ENCODE peak calls at places on chromosomes 11 and 22, in four cellular contexts. One of them, this sample, is unnamed.

GRCh38 chr22:45155050-45155840 is 8.5 kb upstream of the NUP50 start:
- DNase-seq in retina: no peak
- DNase-seq in stimulated activated CD4-positive, alpha-beta T cell treated with anti-CD3 and anti-CD28 coated beads, Interleukin-15, amount 100 ng/mL, for 48 hours: no peak
- DNase-seq in activated CD4-positive, alpha-beta T cell treated with anti-CD3 and anti-CD28 coated beads, Interleukin-2, amount 10 ng/mL, durations not matched to agents 7 days and 5 days: no peak
- DNase-seq in this sample: no peak

GRCh38 chr11:43021466-43021865 is 290.3 kb upstream of the API5 start:
- DNase-seq in retina: peak
- DNase-seq in stimulated activated CD4-positive, alpha-beta T cell treated with anti-CD3 and anti-CD28 coated beads, Interleukin-15, amount 100 ng/mL, for 48 hours: no peak
- DNase-seq in activated CD4-positive, alpha-beta T cell treated with anti-CD3 and anti-CD28 coated beads, Interleukin-2, amount 10 ng/mL, durations not matched to agents 7 days and 5 days: no peak
- DNase-seq in this sample: no peak

GRCh38 chr22:39943366-39943765 is 16.8 kb upstream of the TMA7B start:
- DNase-seq in retina: no peak
- DNase-seq in stimulated activated CD4-positive, alpha-beta T cell treated with anti-CD3 and anti-CD28 coated beads, Interleukin-15, amount 100 ng/mL, for 48 hours: no peak
- DNase-seq in activated CD4-positive, alpha-beta T cell treated with anti-CD3 and anti-CD28 coated beads, Interleukin-2, amount 10 ng/mL, durations not matched to agents 7 days and 5 days: no peak
- DNase-seq in this sample: no peak

GRCh38 chr11:12542186-12542935 is 131.9 kb upstream of the TEAD1 start:
- DNase-seq in retina: no peak
- DNase-seq in stimulated activated CD4-positive, alpha-beta T cell treated with anti-CD3 and anti-CD28 coated beads, Interleukin-15, amount 100 ng/mL, for 48 hours: no peak
- DNase-seq in activated CD4-positive, alpha-beta T cell treated with anti-CD3 and anti-CD28 coated beads, Interleukin-2, amount 10 ng/mL, durations not matched to agents 7 days and 5 days: no peak
- DNase-seq in this sample: no peak

GRCh38 chr11:130786987-130787688 is 129.1 kb downstream of the SNX19 start:
- DNase-seq in retina: no peak
- DNase-seq in stimulated activated CD4-positive, alpha-beta T cell treated with anti-CD3 and anti-CD28 coated beads, Interleukin-15, amount 100 ng/mL, for 48 hours: no peak
- DNase-seq in activated CD4-positive, alpha-beta T cell treated with anti-CD3 and anti-CD28 coated beads, Interleukin-2, amount 10 ng/mL, durations not matched to agents 7 days and 5 days: no peak
- DNase-seq in this sample: no peak

GRCh38 chr11:12091957-12092558 is 18.3 kb upstream of the MICAL2 start:
- DNase-seq in retina: no peak
- DNase-seq in stimulated activated CD4-positive, alpha-beta T cell treated with anti-CD3 and anti-CD28 coated beads, Interleukin-15, amount 100 ng/mL, for 48 hours: no peak
- DNase-seq in activated CD4-positive, alpha-beta T cell treated with anti-CD3 and anti-CD28 coated beads, Interleukin-2, amount 10 ng/mL, durations not matched to agents 7 days and 5 days: no peak
- DNase-seq in this sample: no peak

GRCh38 chr11:3218483-3219280 is at the start of gene MRGPRG:
- DNase-seq in retina: no peak
- DNase-seq in stimulated activated CD4-positive, alpha-beta T cell treated with anti-CD3 and anti-CD28 coated beads, Interleukin-15, amount 100 ng/mL, for 48 hours: no peak
- DNase-seq in activated CD4-positive, alpha-beta T cell treated with anti-CD3 and anti-CD28 coated beads, Interleukin-2, amount 10 ng/mL, durations not matched to agents 7 days and 5 days: no peak
- DNase-seq in this sample: no peak

GRCh38 chr11:99199336-99199735 is 178.6 kb downstream of the CNTN5 start:
- DNase-seq in retina: no peak
- DNase-seq in stimulated activated CD4-positive, alpha-beta T cell treated with anti-CD3 and anti-CD28 coated beads, Interleukin-15, amount 100 ng/mL, for 48 hours: no peak
- DNase-seq in activated CD4-positive, alpha-beta T cell treated with anti-CD3 and anti-CD28 coated beads, Interleukin-2, amount 10 ng/mL, durations not matched to agents 7 days and 5 days: no peak
- DNase-seq in this sample: no peak

GRCh38 chr11:1402776-1403620 is 13.3 kb downstream of the BRSK2 start:
- DNase-seq in retina: no peak
- DNase-seq in stimulated activated CD4-positive, alpha-beta T cell treated with anti-CD3 and anti-CD28 coated beads, Interleukin-15, amount 100 ng/mL, for 48 hours: no peak
- DNase-seq in activated CD4-positive, alpha-beta T cell treated with anti-CD3 and anti-CD28 coated beads, Interleukin-2, amount 10 ng/mL, durations not matched to agents 7 days and 5 days: no peak
- DNase-seq in this sample: no peak

GRCh38 chr11:129283141-129283540 is 91.0 kb upstream of the ARHGAP32 start:
- DNase-seq in retina: no peak
- DNase-seq in stimulated activated CD4-positive, alpha-beta T cell treated with anti-CD3 and anti-CD28 coated beads, Interleukin-15, amount 100 ng/mL, for 48 hours: no peak
- DNase-seq in activated CD4-positive, alpha-beta T cell treated with anti-CD3 and anti-CD28 coated beads, Interleukin-2, amount 10 ng/mL, durations not matched to agents 7 days and 5 days: no peak
- DNase-seq in this sample: no peak

GRCh38 chr22:40678493-40679248 is 613 bp upstream of the MCHR1 start:
- DNase-seq in retina: no peak
- DNase-seq in stimulated activated CD4-positive, alpha-beta T cell treated with anti-CD3 and anti-CD28 coated beads, Interleukin-15, amount 100 ng/mL, for 48 hours: no peak
- DNase-seq in activated CD4-positive, alpha-beta T cell treated with anti-CD3 and anti-CD28 coated beads, Interleukin-2, amount 10 ng/mL, durations not matched to agents 7 days and 5 days: no peak
- DNase-seq in this sample: no peak

GRCh38 chr11:19242184-19242932 is 1.6 kb upstream of the E2F8 start:
- DNase-seq in retina: peak
- DNase-seq in stimulated activated CD4-positive, alpha-beta T cell treated with anti-CD3 and anti-CD28 coated beads, Interleukin-15, amount 100 ng/mL, for 48 hours: no peak
- DNase-seq in activated CD4-positive, alpha-beta T cell treated with anti-CD3 and anti-CD28 coated beads, Interleukin-2, amount 10 ng/mL, durations not matched to agents 7 days and 5 days: peak
- DNase-seq in this sample: no peak

GRCh38 chr11:66268953-66269906 is 791 bp downstream of the RAB1B start:
- DNase-seq in retina: peak
- DNase-seq in stimulated activated CD4-positive, alpha-beta T cell treated with anti-CD3 and anti-CD28 coated beads, Interleukin-15, amount 100 ng/mL, for 48 hours: no peak
- DNase-seq in activated CD4-positive, alpha-beta T cell treated with anti-CD3 and anti-CD28 coated beads, Interleukin-2, amount 10 ng/mL, durations not matched to agents 7 days and 5 days: no peak
- DNase-seq in this sample: peak

GRCh38 chr11:119727523-119728081 is 1.4 kb downstream of the NECTIN1 start:
- DNase-seq in retina: peak
- DNase-seq in stimulated activated CD4-positive, alpha-beta T cell treated with anti-CD3 and anti-CD28 coated beads, Interleukin-15, amount 100 ng/mL, for 48 hours: no peak
- DNase-seq in activated CD4-positive, alpha-beta T cell treated with anti-CD3 and anti-CD28 coated beads, Interleukin-2, amount 10 ng/mL, durations not matched to agents 7 days and 5 days: no peak
- DNase-seq in this sample: peak

GRCh38 chr22:30717331-30717921 is 22.8 kb downstream of the OSBP2 start:
- DNase-seq in retina: no peak
- DNase-seq in stimulated activated CD4-positive, alpha-beta T cell treated with anti-CD3 and anti-CD28 coated beads, Interleukin-15, amount 100 ng/mL, for 48 hours: no peak
- DNase-seq in activated CD4-positive, alpha-beta T cell treated with anti-CD3 and anti-CD28 coated beads, Interleukin-2, amount 10 ng/mL, durations not matched to agents 7 days and 5 days: no peak
- DNase-seq in this sample: no peak